ENCODE peak calls at places on chromosomes 6 and 20, in eight cellular contexts. One of them, this sample, is unnamed. For H3K4me1, the result is how much of the 10 kb centered on the place peaks cover.

GRCh38 chr6:93017213-93017612 is 402.1 kb downstream of the EPHA7 start:
- DNase-seq in adipocyte: no peak
- DNase-seq in lung: no peak
- DNase-seq in hepatocyte: peak
- DNase-seq in PC-9: no peak
- DNase-seq in uterus: no peak
- DNase-seq in neural progenitor cell: peak
- DNase-seq in stomach: no peak
- DNase-seq in this sample: peak

GRCh38 chr20:56945057-56945456 is 316.0 kb downstream of the TFAP2C start:
- DNase-seq in adipocyte: peak
- DNase-seq in lung: no peak
- DNase-seq in hepatocyte: no peak
- DNase-seq in PC-9: no peak
- DNase-seq in uterus: no peak
- DNase-seq in neural progenitor cell: no peak
- DNase-seq in stomach: no peak
- DNase-seq in this sample: no peak

GRCh38 chr6:156777866-156778614 is 862 bp downstream of the ARID1B start:
- DNase-seq in adipocyte: peak
- DNase-seq in lung: peak
- DNase-seq in hepatocyte: peak
- DNase-seq in PC-9: no peak
- DNase-seq in uterus: peak
- DNase-seq in neural progenitor cell: peak
- DNase-seq in stomach: peak
- DNase-seq in this sample: peak

GRCh38 chr6:132085731-132086130 is 134.6 kb upstream of the CCN2 start:
- DNase-seq in adipocyte: no peak
- DNase-seq in lung: no peak
- DNase-seq in hepatocyte: no peak
- DNase-seq in PC-9: no peak
- DNase-seq in uterus: no peak
- DNase-seq in neural progenitor cell: no peak
- DNase-seq in stomach: no peak
- DNase-seq in this sample: no peak

GRCh38 chr20:25571817-25572216 is 13.5 kb downstream of the NINL start:
- DNase-seq in adipocyte: no peak
- DNase-seq in lung: no peak
- DNase-seq in hepatocyte: no peak
- DNase-seq in PC-9: no peak
- DNase-seq in uterus: no peak
- DNase-seq in neural progenitor cell: no peak
- DNase-seq in stomach: no peak
- DNase-seq in this sample: no peak

GRCh38 chr20:44004306-44004915 is 89.8 kb downstream of the TOX2 start:
- DNase-seq in adipocyte: no peak
- DNase-seq in lung: no peak
- DNase-seq in hepatocyte: no peak
- DNase-seq in PC-9: no peak
- DNase-seq in uterus: no peak
- DNase-seq in neural progenitor cell: no peak
- DNase-seq in stomach: no peak
- DNase-seq in this sample: no peak

GRCh38 chr20:50569864-50570836 is 60.0 kb downstream of the PTPN1 start:
- DNase-seq in adipocyte: peak
- DNase-seq in lung: no peak
- DNase-seq in hepatocyte: no peak
- DNase-seq in PC-9: no peak
- DNase-seq in uterus: no peak
- DNase-seq in neural progenitor cell: peak
- DNase-seq in stomach: no peak
- DNase-seq in this sample: peak

GRCh38 chr6:112016335-112016734 is 37.6 kb upstream of the CCN6 start:
- DNase-seq in adipocyte: peak
- DNase-seq in lung: no peak
- DNase-seq in hepatocyte: no peak
- DNase-seq in PC-9: no peak
- DNase-seq in uterus: peak
- DNase-seq in neural progenitor cell: no peak
- DNase-seq in stomach: no peak
- DNase-seq in this sample: no peak

GRCh38 chr6:17908831-17909230 is 78.6 kb downstream of the KIF13A start:
- DNase-seq in adipocyte: peak
- DNase-seq in lung: no peak
- DNase-seq in hepatocyte: no peak
- DNase-seq in PC-9: no peak
- DNase-seq in uterus: no peak
- DNase-seq in neural progenitor cell: no peak
- DNase-seq in stomach: no peak
- DNase-seq in this sample: no peak

GRCh38 chr20:19809487-19809886 is 51.4 kb downstream of the RIN2 start:
- DNase-seq in adipocyte: no peak
- DNase-seq in lung: no peak
- DNase-seq in hepatocyte: no peak
- DNase-seq in PC-9: no peak
- DNase-seq in uterus: no peak
- DNase-seq in neural progenitor cell: no peak
- DNase-seq in stomach: no peak
- DNase-seq in this sample: no peak

GRCh38 chr6:47034919-47035318 is 7.2 kb downstream of the ADGRF1 start:
- DNase-seq in adipocyte: peak
- DNase-seq in lung: peak
- DNase-seq in hepatocyte: peak
- DNase-seq in PC-9: peak
- DNase-seq in uterus: peak
- DNase-seq in neural progenitor cell: peak
- DNase-seq in stomach: no peak
- DNase-seq in this sample: no peak

GRCh38 chr6:2807342-2808090 is 34.1 kb downstream of the SERPINB1 start:
- DNase-seq in adipocyte: no peak
- DNase-seq in lung: peak
- DNase-seq in hepatocyte: no peak
- DNase-seq in PC-9: no peak
- DNase-seq in uterus: no peak
- DNase-seq in neural progenitor cell: no peak
- DNase-seq in stomach: no peak
- DNase-seq in this sample: no peak

GRCh38 chr6:34528996-34529664 is 27.0 kb downstream of the SPDEF start:
- DNase-seq in adipocyte: no peak
- DNase-seq in lung: no peak
- DNase-seq in hepatocyte: no peak
- DNase-seq in PC-9: no peak
- DNase-seq in uterus: no peak
- DNase-seq in neural progenitor cell: no peak
- DNase-seq in stomach: no peak
- DNase-seq in this sample: no peak

GRCh38 chr20:19603390-19603753 is 154.7 kb upstream of the RIN2 start:
- DNase-seq in adipocyte: no peak
- DNase-seq in lung: no peak
- DNase-seq in hepatocyte: no peak
- DNase-seq in PC-9: no peak
- DNase-seq in uterus: no peak
- DNase-seq in neural progenitor cell: no peak
- DNase-seq in stomach: no peak
- DNase-seq in this sample: no peak

GRCh38 chr6:126804255-126805064 is 314.0 kb upstream of the RSPO3 start:
- DNase-seq in adipocyte: peak
- DNase-seq in lung: no peak
- DNase-seq in hepatocyte: peak
- DNase-seq in PC-9: no peak
- DNase-seq in uterus: peak
- DNase-seq in neural progenitor cell: peak
- DNase-seq in stomach: no peak
- DNase-seq in this sample: peak

GRCh38 chr20:62652894-62653305 is 10.6 kb downstream of the SLCO4A1 start:
- DNase-seq in adipocyte: no peak
- DNase-seq in lung: no peak
- DNase-seq in hepatocyte: no peak
- DNase-seq in PC-9: no peak
- DNase-seq in uterus: no peak
- DNase-seq in neural progenitor cell: no peak
- DNase-seq in stomach: no peak
- DNase-seq in this sample: no peak

GRCh38 chr20:62652051-62652893 is 10.0 kb downstream of the SLCO4A1 start:
- DNase-seq in adipocyte: peak
- DNase-seq in lung: peak
- DNase-seq in hepatocyte: peak
- DNase-seq in PC-9: peak
- DNase-seq in uterus: peak
- DNase-seq in neural progenitor cell: peak
- DNase-seq in stomach: peak
- DNase-seq in this sample: peak

GRCh38 chr20:62655291-62656204 is 13.2 kb downstream of the SLCO4A1 start:
- DNase-seq in adipocyte: no peak
- DNase-seq in lung: no peak
- DNase-seq in hepatocyte: no peak
- DNase-seq in PC-9: no peak
- DNase-seq in uterus: peak
- DNase-seq in neural progenitor cell: no peak
- DNase-seq in stomach: no peak
- DNase-seq in this sample: no peak

GRCh38 chr20:62653373-62653772 is 11.1 kb downstream of the SLCO4A1 start:
- DNase-seq in adipocyte: no peak
- DNase-seq in lung: no peak
- DNase-seq in hepatocyte: no peak
- DNase-seq in PC-9: no peak
- DNase-seq in uterus: no peak
- DNase-seq in neural progenitor cell: no peak
- DNase-seq in stomach: no peak
- DNase-seq in this sample: no peak

DNA sequence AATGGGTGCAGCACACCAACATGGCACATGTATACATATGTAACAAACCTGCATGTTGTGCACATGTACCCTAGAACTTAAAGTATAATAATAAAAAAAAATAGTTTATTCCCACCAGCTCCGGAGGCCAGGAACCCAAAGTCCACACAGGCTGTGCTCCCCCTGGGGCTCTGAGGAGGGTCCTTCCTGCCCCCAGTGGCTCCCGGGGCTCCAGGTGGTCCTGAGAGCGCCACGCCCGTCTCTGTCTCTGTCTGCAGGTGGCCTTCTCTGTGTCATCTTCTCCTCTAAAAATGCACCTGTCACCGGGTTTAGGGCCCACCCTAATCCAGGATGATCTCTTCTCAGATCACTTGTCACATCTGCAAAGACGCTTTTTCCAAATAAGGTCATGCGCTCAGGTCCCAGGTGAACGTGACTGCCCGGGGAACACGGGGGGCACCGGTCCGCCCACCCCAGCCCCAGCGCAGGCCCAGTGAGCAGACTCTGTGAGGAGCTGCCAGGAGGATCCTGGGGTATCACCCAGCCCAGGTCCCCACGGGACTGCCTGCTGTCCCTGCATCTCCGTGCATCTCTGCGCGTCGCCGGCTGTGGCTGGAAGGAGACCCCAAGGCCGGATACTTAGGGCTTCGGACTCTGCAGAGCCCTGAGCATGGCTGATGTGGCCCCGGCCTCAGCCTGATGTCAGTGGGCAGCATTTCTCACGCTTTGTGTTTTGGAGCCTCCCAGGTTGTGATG is 11.8 kb downstream of the SLCO4A1 start:
- DNase-seq in adipocyte: no peak
- DNase-seq in lung: no peak
- DNase-seq in hepatocyte: no peak
- DNase-seq in PC-9: no peak
- DNase-seq in uterus: no peak
- DNase-seq in neural progenitor cell: no peak
- DNase-seq in stomach: no peak
- DNase-seq in this sample: no peak
- H3K4me1 ChIP-seq in adipocyte: under half
- H3K4me1 ChIP-seq in lung: under half
- H3K4me1 ChIP-seq in hepatocyte: under half
- H3K4me1 ChIP-seq in PC-9: under half
- H3K4me1 ChIP-seq in uterus: under half
- H3K4me1 ChIP-seq in neural progenitor cell: under half
- H3K4me1 ChIP-seq in stomach: half or more
- H3K4me1 ChIP-seq in this sample: under half

GRCh38 chr20:32456869-32457421 is 98.8 kb downstream of the ASXL1 start:
- DNase-seq in adipocyte: peak
- DNase-seq in lung: no peak
- DNase-seq in hepatocyte: peak
- DNase-seq in PC-9: no peak
- DNase-seq in uterus: peak
- DNase-seq in neural progenitor cell: peak
- DNase-seq in stomach: peak
- DNase-seq in this sample: peak
- H3K4me3 ChIP-seq in adipocyte: peak
- H3K4me3 ChIP-seq in lung: no peak
- H3K4me3 ChIP-seq in hepatocyte: peak
- H3K4me3 ChIP-seq in PC-9: no peak
- H3K4me3 ChIP-seq in uterus: peak
- H3K4me3 ChIP-seq in neural progenitor cell: peak
- H3K4me3 ChIP-seq in stomach: peak
- H3K4me3 ChIP-seq in this sample: peak

DNA sequence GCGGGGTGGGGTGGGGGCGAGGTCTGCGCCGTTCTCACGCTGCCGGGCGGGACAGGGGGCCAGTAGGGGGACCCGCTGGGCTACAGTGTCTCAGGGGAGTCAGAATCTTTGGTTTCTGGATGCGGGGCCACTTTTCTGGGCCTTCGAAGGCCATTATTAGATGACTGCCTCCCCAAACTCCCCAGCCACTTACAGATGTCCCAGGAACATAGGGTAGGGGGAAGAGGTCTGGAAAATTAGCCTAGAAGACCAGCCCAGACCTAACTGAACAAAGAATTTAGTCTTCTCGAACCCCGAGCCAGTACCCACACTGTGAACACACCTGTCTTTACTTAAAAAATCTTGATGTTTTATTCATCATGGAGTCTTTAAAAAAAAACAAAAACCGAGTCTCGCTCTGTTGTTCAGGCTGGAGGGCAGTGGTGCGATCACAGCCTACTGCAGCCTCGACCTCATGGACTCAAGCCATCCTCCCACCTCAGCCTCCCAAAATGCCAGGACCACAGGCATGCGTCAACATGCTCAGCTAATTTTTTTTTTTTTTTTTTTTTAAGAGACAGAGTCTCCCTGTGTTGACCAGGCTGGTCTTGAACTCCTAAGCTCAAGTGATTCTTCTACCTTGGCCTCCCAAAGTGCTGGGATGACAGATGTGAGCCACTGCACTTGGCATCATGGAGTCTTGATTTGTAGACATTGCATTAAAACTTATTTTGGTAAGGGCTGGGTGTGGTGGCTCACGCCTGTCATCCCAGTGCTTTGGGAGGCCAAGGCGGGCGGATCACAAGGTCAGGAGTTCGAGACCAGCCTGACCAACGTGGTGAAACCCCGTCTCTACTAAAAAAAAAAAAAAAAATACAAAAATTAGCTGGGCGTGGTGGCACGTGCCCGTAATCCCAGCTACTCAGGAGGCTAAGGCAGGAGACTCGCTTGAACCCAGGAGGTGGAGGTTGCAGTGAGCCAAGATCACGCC is 3.3 kb upstream of the SLC29A1 start:
- DNase-seq in adipocyte: no peak
- DNase-seq in lung: no peak
- DNase-seq in hepatocyte: no peak
- DNase-seq in PC-9: no peak
- DNase-seq in uterus: no peak
- DNase-seq in neural progenitor cell: no peak
- DNase-seq in stomach: no peak
- DNase-seq in this sample: no peak
- H3K4me1 ChIP-seq in adipocyte: half or more
- H3K4me1 ChIP-seq in lung: under half
- H3K4me1 ChIP-seq in hepatocyte: under half
- H3K4me1 ChIP-seq in PC-9: under half
- H3K4me1 ChIP-seq in uterus: under half
- H3K4me1 ChIP-seq in neural progenitor cell: half or more
- H3K4me1 ChIP-seq in stomach: half or more
- H3K4me1 ChIP-seq in this sample: half or more

GRCh38 chr6:168709991-168710390 is 269.0 kb downstream of the SMOC2 start:
- DNase-seq in adipocyte: no peak
- DNase-seq in lung: no peak
- DNase-seq in hepatocyte: no peak
- DNase-seq in PC-9: no peak
- DNase-seq in uterus: no peak
- DNase-seq in neural progenitor cell: no peak
- DNase-seq in stomach: no peak
- DNase-seq in this sample: no peak
- H3K4me3 ChIP-seq in adipocyte: no peak
- H3K4me3 ChIP-seq in lung: no peak
- H3K4me3 ChIP-seq in hepatocyte: no peak
- H3K4me3 ChIP-seq in PC-9: no peak
- H3K4me3 ChIP-seq in uterus: no peak
- H3K4me3 ChIP-seq in neural progenitor cell: no peak
- H3K4me3 ChIP-seq in stomach: no peak
- H3K4me3 ChIP-seq in this sample: no peak

This sample was measured in testis.